ENCODE peak calls at places on chromosomes 2 and 18, in four cellular contexts. One of them, this sample, is unnamed.

GRCh38 chr2:180519276-180519675 is 461.1 kb upstream of the UBE2E3 start:
- DNase-seq in body of pancreas: no peak
- DNase-seq in iPS-NIHi11: no peak
- DNase-seq in osteocyte: no peak
- DNase-seq in this sample: no peak

GRCh38 chr2:88450186-88450585 is 2.3 kb downstream of the FOXI3 start:
- DNase-seq in body of pancreas: no peak
- DNase-seq in iPS-NIHi11: no peak
- DNase-seq in osteocyte: no peak
- DNase-seq in this sample: no peak

GRCh38 chr2:209519911-209520310 is 96.1 kb downstream of the MAP2 start:
- DNase-seq in body of pancreas: no peak
- DNase-seq in iPS-NIHi11: no peak
- DNase-seq in osteocyte: no peak
- DNase-seq in this sample: peak; percentile 51

GRCh38 chr2:235142588-235142987 is 190.8 kb downstream of the SH3BP4 start:
- DNase-seq in body of pancreas: peak; percentile 34
- DNase-seq in iPS-NIHi11: no peak
- DNase-seq in osteocyte: peak; percentile 15
- DNase-seq in this sample: no peak

GRCh38 chr18:45764000-45764686 is 40.2 kb downstream of the SLC14A1 start:
- DNase-seq in body of pancreas: no peak
- DNase-seq in iPS-NIHi11: no peak
- DNase-seq in osteocyte: no peak
- DNase-seq in this sample: no peak

GRCh38 chr2:134718095-134718955 is 475 bp downstream of the TMEM163 start:
- DNase-seq in body of pancreas: peak; percentile 50
- DNase-seq in iPS-NIHi11: peak; percentile 54
- DNase-seq in osteocyte: no peak
- DNase-seq in this sample: peak; percentile 26

GRCh38 chr2:54176577-54176976 is 61.2 kb downstream of the ACYP2 start:
- DNase-seq in body of pancreas: peak; percentile 8
- DNase-seq in iPS-NIHi11: peak; percentile 46
- DNase-seq in osteocyte: no peak
- DNase-seq in this sample: no peak

GRCh38 chr2:205727174-205727573 is 44.9 kb downstream of the NRP2 start:
- DNase-seq in body of pancreas: no peak
- DNase-seq in iPS-NIHi11: no peak
- DNase-seq in osteocyte: no peak
- DNase-seq in this sample: no peak

GRCh38 chr2:75268112-75268511 is 68.8 kb upstream of the TACR1 start:
- DNase-seq in body of pancreas: no peak
- DNase-seq in iPS-NIHi11: no peak
- DNase-seq in osteocyte: no peak
- DNase-seq in this sample: no peak